ENCODE peak calls at places on chromosomes 2 and 18, in five cellular contexts. One of them, this sample, is unnamed.

GRCh38 chr2:200444530-200444929 is 65.3 kb downstream of the KCTD18 start:
- DNase-seq in CD8-positive, alpha-beta T cell: no peak
- DNase-seq in WERI-Rb-1: no peak
- DNase-seq in pancreas: no peak
- DNase-seq in HCT116: no peak
- DNase-seq in this sample: no peak

GRCh38 chr2:237235383-237236095 is 149.8 kb downstream of the COPS8 start:
- DNase-seq in CD8-positive, alpha-beta T cell: no peak
- DNase-seq in WERI-Rb-1: no peak
- DNase-seq in pancreas: peak; percentile 60
- DNase-seq in HCT116: no peak
- DNase-seq in this sample: no peak

GRCh38 chr18:23340661-23341060 is 112.4 kb upstream of the RIOK3 start:
- DNase-seq in CD8-positive, alpha-beta T cell: no peak
- DNase-seq in WERI-Rb-1: no peak
- DNase-seq in pancreas: no peak
- DNase-seq in HCT116: no peak
- DNase-seq in this sample: no peak

GRCh38 chr2:28751956-28752607 is 452 bp downstream of the PPP1CB start:
- DNase-seq in CD8-positive, alpha-beta T cell: peak; percentile 41
- DNase-seq in WERI-Rb-1: peak; percentile 34
- DNase-seq in pancreas: no peak
- DNase-seq in HCT116: no peak
- DNase-seq in this sample: no peak

GRCh38 chr2:238127165-238128060 is 11.1 kb upstream of the KLHL30 start:
- DNase-seq in CD8-positive, alpha-beta T cell: peak; percentile 26
- DNase-seq in WERI-Rb-1: peak; percentile 49
- DNase-seq in pancreas: peak; percentile 15
- DNase-seq in HCT116: no peak
- DNase-seq in this sample: no peak

GRCh38 chr2:146677280-146677679 is 1167.5 kb upstream of the ACVR2A start:
- DNase-seq in CD8-positive, alpha-beta T cell: no peak
- DNase-seq in WERI-Rb-1: no peak
- DNase-seq in pancreas: no peak
- DNase-seq in HCT116: no peak
- DNase-seq in this sample: no peak

GRCh38 chr2:198326431-198326830 is 522.0 kb downstream of the PLCL1 start:
- DNase-seq in CD8-positive, alpha-beta T cell: no peak
- DNase-seq in WERI-Rb-1: no peak
- DNase-seq in pancreas: no peak
- DNase-seq in HCT116: no peak
- DNase-seq in this sample: no peak

GRCh38 chr2:224041554-224041953 is 2.5 kb upstream of the SERPINE2 start:
- DNase-seq in CD8-positive, alpha-beta T cell: no peak
- DNase-seq in WERI-Rb-1: no peak
- DNase-seq in pancreas: no peak
- DNase-seq in HCT116: no peak
- DNase-seq in this sample: peak; percentile 28

GRCh38 chr2:68252407-68253210 is at the start of gene PPP3R1:
- DNase-seq in CD8-positive, alpha-beta T cell: peak; percentile 95
- DNase-seq in WERI-Rb-1: peak; percentile 98
- DNase-seq in pancreas: peak; percentile 96
- DNase-seq in HCT116: peak; percentile 85
- DNase-seq in this sample: peak; percentile 93

GRCh38 chr2:85310330-85310729 is 17.5 kb downstream of the TGOLN2 start:
- DNase-seq in CD8-positive, alpha-beta T cell: no peak
- DNase-seq in WERI-Rb-1: no peak
- DNase-seq in pancreas: no peak
- DNase-seq in HCT116: no peak
- DNase-seq in this sample: no peak

GRCh38 chr2:146412625-146413024 is 1432.2 kb upstream of the ACVR2A start:
- DNase-seq in CD8-positive, alpha-beta T cell: no peak
- DNase-seq in WERI-Rb-1: no peak
- DNase-seq in pancreas: no peak
- DNase-seq in HCT116: peak; percentile 12
- DNase-seq in this sample: no peak

GRCh38 chr2:231523451-231524266 is 6.6 kb downstream of the NMUR1 start:
- DNase-seq in CD8-positive, alpha-beta T cell: peak; percentile 36
- DNase-seq in WERI-Rb-1: no peak
- DNase-seq in pancreas: no peak
- DNase-seq in HCT116: no peak
- DNase-seq in this sample: no peak

GRCh38 chr18:59612461-59612860 is 84.8 kb downstream of the CCBE1 start:
- DNase-seq in CD8-positive, alpha-beta T cell: no peak
- DNase-seq in WERI-Rb-1: no peak
- DNase-seq in pancreas: no peak
- DNase-seq in HCT116: no peak
- DNase-seq in this sample: no peak

GRCh38 chr2:88885275-88885674 is 193.8 kb downstream of the RPIA start:
- DNase-seq in CD8-positive, alpha-beta T cell: no peak
- DNase-seq in WERI-Rb-1: no peak
- DNase-seq in pancreas: no peak
- DNase-seq in HCT116: no peak
- DNase-seq in this sample: no peak

GRCh38 chr2:46333912-46334311 is 36.7 kb downstream of the EPAS1 start:
- DNase-seq in CD8-positive, alpha-beta T cell: no peak
- DNase-seq in WERI-Rb-1: no peak
- DNase-seq in pancreas: no peak
- DNase-seq in HCT116: no peak
- DNase-seq in this sample: no peak

GRCh38 chr2:68565858-68566257 is 77.5 kb upstream of the PROKR1 start:
- DNase-seq in CD8-positive, alpha-beta T cell: no peak
- DNase-seq in WERI-Rb-1: no peak
- DNase-seq in pancreas: no peak
- DNase-seq in HCT116: no peak
- DNase-seq in this sample: no peak

GRCh38 chr2:28411166-28411755 is 18.6 kb downstream of the FOSL2 start:
- DNase-seq in CD8-positive, alpha-beta T cell: no peak
- DNase-seq in WERI-Rb-1: no peak
- DNase-seq in pancreas: no peak
- DNase-seq in HCT116: no peak
- DNase-seq in this sample: no peak

GRCh38 chr2:165144315-165144714 is 59.5 kb downstream of the SCN3A start:
- DNase-seq in CD8-positive, alpha-beta T cell: no peak
- DNase-seq in WERI-Rb-1: no peak
- DNase-seq in pancreas: no peak
- DNase-seq in HCT116: no peak
- DNase-seq in this sample: no peak

GRCh38 chr2:220478305-220479058 is 851.1 kb downstream of the SLC4A3 start:
- DNase-seq in CD8-positive, alpha-beta T cell: no peak
- DNase-seq in WERI-Rb-1: no peak
- DNase-seq in pancreas: no peak
- DNase-seq in HCT116: no peak
- DNase-seq in this sample: no peak

GRCh38 chr2:197092431-197092830 is 165.9 kb upstream of the PGAP1 start:
- DNase-seq in CD8-positive, alpha-beta T cell: no peak
- DNase-seq in WERI-Rb-1: no peak
- DNase-seq in pancreas: no peak
- DNase-seq in HCT116: no peak
- DNase-seq in this sample: no peak

GRCh38 chr2:173854840-173855239 is 110.3 kb downstream of the SP3 start:
- DNase-seq in CD8-positive, alpha-beta T cell: no peak
- DNase-seq in WERI-Rb-1: peak; percentile 16
- DNase-seq in pancreas: no peak
- DNase-seq in HCT116: no peak
- DNase-seq in this sample: no peak

GRCh38 chr18:12394428-12394827 is 13.3 kb upstream of the PRELID3A start:
- DNase-seq in CD8-positive, alpha-beta T cell: no peak
- DNase-seq in WERI-Rb-1: no peak
- DNase-seq in pancreas: no peak
- DNase-seq in HCT116: no peak
- DNase-seq in this sample: no peak

GRCh38 chr2:125596612-125597011 is 1059.3 kb upstream of the GYPC start:
- DNase-seq in CD8-positive, alpha-beta T cell: no peak
- DNase-seq in WERI-Rb-1: no peak
- DNase-seq in pancreas: no peak
- DNase-seq in HCT116: no peak
- DNase-seq in this sample: no peak

GRCh38 chr2:155309483-155309882 is 611.0 kb downstream of the KCNJ3 start:
- DNase-seq in CD8-positive, alpha-beta T cell: no peak
- DNase-seq in WERI-Rb-1: no peak
- DNase-seq in pancreas: no peak
- DNase-seq in HCT116: no peak
- DNase-seq in this sample: no peak

GRCh38 chr2:238281826-238282480 is 6.5 kb downstream of the PER2 start:
- DNase-seq in CD8-positive, alpha-beta T cell: no peak
- DNase-seq in WERI-Rb-1: no peak
- DNase-seq in pancreas: peak; percentile 42
- DNase-seq in HCT116: no peak
- DNase-seq in this sample: no peak

GRCh38 chr2:175805442-175806114 is 196.5 kb downstream of the LNPK start:
- DNase-seq in CD8-positive, alpha-beta T cell: no peak
- DNase-seq in WERI-Rb-1: no peak
- DNase-seq in pancreas: no peak
- DNase-seq in HCT116: no peak
- DNase-seq in this sample: no peak

GRCh38 chr18:28594034-28594433 is 417.1 kb upstream of the CDH2 start:
- DNase-seq in CD8-positive, alpha-beta T cell: no peak
- DNase-seq in WERI-Rb-1: no peak
- DNase-seq in pancreas: no peak
- DNase-seq in HCT116: peak; percentile 3
- DNase-seq in this sample: no peak

GRCh38 chr2:183594150-183594549 is 469.9 kb downstream of the NUP35 start:
- DNase-seq in CD8-positive, alpha-beta T cell: no peak
- DNase-seq in WERI-Rb-1: no peak
- DNase-seq in pancreas: no peak
- DNase-seq in HCT116: no peak
- DNase-seq in this sample: no peak
- H3K27ac ChIP-seq in CD8-positive, alpha-beta T cell: no peak overlapping the region
- H3K27ac ChIP-seq in WERI-Rb-1: no peak overlapping the region
- H3K27ac ChIP-seq in pancreas: no peak overlapping the region
- H3K27ac ChIP-seq in HCT116: no peak overlapping the region
- H3K27ac ChIP-seq in this sample: no peak overlapping the region

GRCh38 chr2:217666338-217666737 is 336.5 kb downstream of the TNS1 start:
- DNase-seq in CD8-positive, alpha-beta T cell: no peak
- DNase-seq in WERI-Rb-1: no peak
- DNase-seq in pancreas: no peak
- DNase-seq in HCT116: no peak
- DNase-seq in this sample: no peak
- H3K27ac ChIP-seq in CD8-positive, alpha-beta T cell: no peak overlapping the region
- H3K27ac ChIP-seq in WERI-Rb-1: no peak overlapping the region
- H3K27ac ChIP-seq in pancreas: no peak overlapping the region
- H3K27ac ChIP-seq in HCT116: no peak overlapping the region
- H3K27ac ChIP-seq in this sample: no peak overlapping the region

GRCh38 chr2:182318466-182319309 is 108.1 kb downstream of the PDE1A start:
- DNase-seq in CD8-positive, alpha-beta T cell: no peak
- DNase-seq in WERI-Rb-1: no peak
- DNase-seq in pancreas: no peak
- DNase-seq in HCT116: no peak
- DNase-seq in this sample: no peak
- H3K27ac ChIP-seq in CD8-positive, alpha-beta T cell: no peak overlapping the region
- H3K27ac ChIP-seq in WERI-Rb-1: no peak overlapping the region
- H3K27ac ChIP-seq in pancreas: no peak overlapping the region
- H3K27ac ChIP-seq in HCT116: no peak overlapping the region
- H3K27ac ChIP-seq in this sample: no peak overlapping the region

DNA sequence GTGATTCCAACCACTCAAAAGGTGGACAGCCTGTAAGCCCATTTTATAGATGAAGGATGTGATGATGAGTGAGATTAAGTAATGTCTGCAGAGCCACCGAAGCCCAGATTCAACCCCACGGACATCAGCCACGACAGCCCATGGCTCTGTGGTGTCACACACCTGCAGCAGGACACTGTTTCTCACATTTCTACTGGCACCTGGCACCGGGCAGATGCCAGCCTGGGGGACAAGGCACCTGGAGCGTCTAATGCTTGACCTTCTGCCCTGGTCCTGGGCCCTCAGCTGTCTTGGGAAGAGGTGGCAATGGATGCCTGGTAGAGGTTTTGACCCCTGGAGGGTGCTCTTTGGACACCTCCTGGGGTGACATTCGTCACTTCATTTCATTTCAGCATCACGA is 176.3 kb downstream of the ANAPC1 start:
- DNase-seq in CD8-positive, alpha-beta T cell: no peak
- DNase-seq in WERI-Rb-1: no peak
- DNase-seq in pancreas: no peak
- DNase-seq in HCT116: no peak
- DNase-seq in this sample: no peak
- H3K27ac ChIP-seq in CD8-positive, alpha-beta T cell: no peak overlapping the region
- H3K27ac ChIP-seq in WERI-Rb-1: no peak overlapping the region
- H3K27ac ChIP-seq in pancreas: no peak overlapping the region
- H3K27ac ChIP-seq in HCT116: no peak overlapping the region
- H3K27ac ChIP-seq in this sample: no peak overlapping the region

DNA sequence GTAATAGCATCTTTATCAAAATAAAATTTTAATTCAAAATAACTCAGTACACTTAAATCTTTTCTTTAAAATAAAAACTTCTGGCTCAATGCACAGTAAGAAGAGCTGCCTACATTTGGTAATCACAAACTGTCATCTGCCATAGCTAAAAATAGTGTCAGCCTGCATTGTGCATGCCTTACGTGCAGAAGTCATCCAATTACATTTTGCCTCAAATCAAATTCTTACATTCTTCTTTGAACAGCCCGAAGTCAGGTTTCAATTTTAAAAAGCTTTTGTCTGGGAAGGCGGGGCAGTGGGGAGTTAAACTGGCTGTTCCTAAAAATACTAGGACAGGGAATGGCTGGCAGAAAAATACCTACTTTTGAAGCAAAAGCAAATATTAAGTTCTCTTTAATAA is 51.1 kb downstream of the RTN4 start:
- DNase-seq in CD8-positive, alpha-beta T cell: no peak
- DNase-seq in WERI-Rb-1: no peak
- DNase-seq in pancreas: no peak
- DNase-seq in HCT116: no peak
- DNase-seq in this sample: no peak
- H3K27ac ChIP-seq in CD8-positive, alpha-beta T cell: no peak overlapping the region
- H3K27ac ChIP-seq in WERI-Rb-1: no peak overlapping the region
- H3K27ac ChIP-seq in pancreas: peak overlapping the region; percentile 20
- H3K27ac ChIP-seq in HCT116: no peak overlapping the region
- H3K27ac ChIP-seq in this sample: no peak overlapping the region